ENCODE peak calls at places on chromosome 14, in six cellular contexts. One of them, this sample, is unnamed.

GRCh38 chr14:75025082-75025481 is 22.4 kb downstream of the EIF2B2 start:
- DNase-seq in substantia nigra: no peak
- DNase-seq in CD4-positive, alpha-beta T cell: no peak
- DNase-seq in germinal center: no peak
- DNase-seq in MCF 10A: no peak
- DNase-seq in cardiac fibroblast: peak; percentile 67
- DNase-seq in this sample: no peak

GRCh38 chr14:104146651-104147345 is 8.4 kb downstream of the KIF26A start:
- DNase-seq in MCF 10A: no peak
- DNase-seq in germinal center: no peak
- DNase-seq in substantia nigra: no peak
- DNase-seq in CD4-positive, alpha-beta T cell: no peak
- DNase-seq in cardiac fibroblast: no peak
- DNase-seq in this sample: no peak

GRCh38 chr14:67151082-67151666 is 38.1 kb upstream of the GARIN2 start:
- DNase-seq in substantia nigra: no peak
- DNase-seq in MCF 10A: peak; percentile 5
- DNase-seq in CD4-positive, alpha-beta T cell: no peak
- DNase-seq in germinal center: no peak
- DNase-seq in cardiac fibroblast: peak; percentile 15
- DNase-seq in this sample: no peak

GRCh38 chr14:19729763-19730162 is 13.6 kb upstream of the OR4Q3 start:
- DNase-seq in germinal center: no peak
- DNase-seq in substantia nigra: no peak
- DNase-seq in CD4-positive, alpha-beta T cell: no peak
- DNase-seq in MCF 10A: no peak
- DNase-seq in cardiac fibroblast: no peak
- DNase-seq in this sample: no peak

GRCh38 chr14:20400965-20401593 is 12.2 kb downstream of the TEP1 start:
- DNase-seq in substantia nigra: no peak
- DNase-seq in germinal center: no peak
- DNase-seq in cardiac fibroblast: peak; percentile 60
- DNase-seq in CD4-positive, alpha-beta T cell: no peak
- DNase-seq in MCF 10A: peak; percentile 84
- DNase-seq in this sample: no peak

GRCh38 chr14:48568252-48568651 is 892.8 kb upstream of the MDGA2 start:
- DNase-seq in substantia nigra: no peak
- DNase-seq in cardiac fibroblast: no peak
- DNase-seq in germinal center: no peak
- DNase-seq in CD4-positive, alpha-beta T cell: no peak
- DNase-seq in MCF 10A: no peak
- DNase-seq in this sample: no peak

GRCh38 chr14:65190312-65190711 is 88.0 kb upstream of the MAX start:
- DNase-seq in MCF 10A: no peak
- DNase-seq in substantia nigra: no peak
- DNase-seq in germinal center: no peak
- DNase-seq in CD4-positive, alpha-beta T cell: no peak
- DNase-seq in cardiac fibroblast: no peak
- DNase-seq in this sample: no peak

GRCh38 chr14:105765893-105766614 is 239.7 kb downstream of the TMEM121 start:
- DNase-seq in MCF 10A: no peak
- DNase-seq in CD4-positive, alpha-beta T cell: no peak
- DNase-seq in germinal center: no peak
- DNase-seq in cardiac fibroblast: no peak
- DNase-seq in substantia nigra: no peak
- DNase-seq in this sample: no peak

GRCh38 chr14:78737116-78737515 is 566.9 kb downstream of the NRXN3 start:
- DNase-seq in substantia nigra: no peak
- DNase-seq in MCF 10A: no peak
- DNase-seq in CD4-positive, alpha-beta T cell: no peak
- DNase-seq in germinal center: no peak
- DNase-seq in cardiac fibroblast: no peak
- DNase-seq in this sample: no peak

GRCh38 chr14:94342334-94342934 is 19.3 kb upstream of the SERPINA6 start:
- DNase-seq in cardiac fibroblast: peak; percentile 99
- DNase-seq in substantia nigra: no peak
- DNase-seq in MCF 10A: peak; percentile 100
- DNase-seq in CD4-positive, alpha-beta T cell: no peak
- DNase-seq in germinal center: no peak
- DNase-seq in this sample: no peak

GRCh38 chr14:65206448-65207096 is 104.3 kb upstream of the MAX start:
- DNase-seq in germinal center: peak; percentile 57
- DNase-seq in MCF 10A: peak; percentile 16
- DNase-seq in CD4-positive, alpha-beta T cell: no peak
- DNase-seq in cardiac fibroblast: peak; percentile 80
- DNase-seq in substantia nigra: no peak
- DNase-seq in this sample: peak; percentile 81

GRCh38 chr14:33755358-33755757 is 195.5 kb downstream of the EGLN3 start:
- DNase-seq in cardiac fibroblast: no peak
- DNase-seq in MCF 10A: no peak
- DNase-seq in CD4-positive, alpha-beta T cell: no peak
- DNase-seq in substantia nigra: no peak
- DNase-seq in germinal center: no peak
- DNase-seq in this sample: no peak

GRCh38 chr14:76456200-76456599 is 80.3 kb downstream of the ESRRB start:
- DNase-seq in MCF 10A: peak; percentile 62
- DNase-seq in CD4-positive, alpha-beta T cell: no peak
- DNase-seq in substantia nigra: no peak
- DNase-seq in cardiac fibroblast: peak; percentile 8
- DNase-seq in germinal center: peak; percentile 41
- DNase-seq in this sample: no peak

GRCh38 chr14:75630695-75631452 is 29.8 kb downstream of the ERG28 start:
- DNase-seq in cardiac fibroblast: no peak
- DNase-seq in CD4-positive, alpha-beta T cell: no peak
- DNase-seq in substantia nigra: no peak
- DNase-seq in germinal center: no peak
- DNase-seq in MCF 10A: no peak
- DNase-seq in this sample: no peak

GRCh38 chr14:69828372-69828771 is 31.3 kb upstream of the SLC10A1 start:
- DNase-seq in cardiac fibroblast: no peak
- DNase-seq in CD4-positive, alpha-beta T cell: no peak
- DNase-seq in germinal center: no peak
- DNase-seq in MCF 10A: no peak
- DNase-seq in substantia nigra: no peak
- DNase-seq in this sample: no peak

GRCh38 chr14:95045255-95045701 is 112.1 kb downstream of the DICER1 start:
- DNase-seq in substantia nigra: no peak
- DNase-seq in MCF 10A: no peak
- DNase-seq in cardiac fibroblast: no peak
- DNase-seq in CD4-positive, alpha-beta T cell: no peak
- DNase-seq in germinal center: no peak
- DNase-seq in this sample: no peak

GRCh38 chr14:106286697-106287290 is 760.4 kb downstream of the TMEM121 start:
- DNase-seq in CD4-positive, alpha-beta T cell: peak; percentile 14
- DNase-seq in cardiac fibroblast: no peak
- DNase-seq in MCF 10A: peak; percentile 32
- DNase-seq in germinal center: peak; percentile 24
- DNase-seq in substantia nigra: no peak
- DNase-seq in this sample: no peak

GRCh38 chr14:68291820-68292219 is 472.2 kb downstream of the RAD51B start:
- DNase-seq in MCF 10A: no peak
- DNase-seq in germinal center: no peak
- DNase-seq in substantia nigra: no peak
- DNase-seq in CD4-positive, alpha-beta T cell: no peak
- DNase-seq in cardiac fibroblast: no peak
- DNase-seq in this sample: no peak

GRCh38 chr14:34204774-34205173 is 253.9 kb upstream of the EGLN3 start:
- DNase-seq in germinal center: no peak
- DNase-seq in MCF 10A: no peak
- DNase-seq in cardiac fibroblast: no peak
- DNase-seq in substantia nigra: no peak
- DNase-seq in CD4-positive, alpha-beta T cell: no peak
- DNase-seq in this sample: no peak

GRCh38 chr14:104349950-104350349 is 211.6 kb downstream of the KIF26A start:
- DNase-seq in CD4-positive, alpha-beta T cell: no peak
- DNase-seq in MCF 10A: no peak
- DNase-seq in substantia nigra: no peak
- DNase-seq in germinal center: no peak
- DNase-seq in cardiac fibroblast: no peak
- DNase-seq in this sample: no peak

GRCh38 chr14:24275524-24276139 is 4.2 kb upstream of the RABGGTA start:
- DNase-seq in germinal center: no peak
- DNase-seq in MCF 10A: no peak
- DNase-seq in CD4-positive, alpha-beta T cell: no peak
- DNase-seq in cardiac fibroblast: no peak
- DNase-seq in substantia nigra: no peak
- DNase-seq in this sample: no peak

GRCh38 chr14:89000007-89000942 is 175.8 kb downstream of the TTC8 start:
- DNase-seq in MCF 10A: peak; percentile 95
- DNase-seq in CD4-positive, alpha-beta T cell: no peak
- DNase-seq in substantia nigra: no peak
- DNase-seq in germinal center: no peak
- DNase-seq in cardiac fibroblast: peak; percentile 99
- DNase-seq in this sample: no peak

GRCh38 chr14:24296341-24297157 is 3.0 kb downstream of the DHRS1 start:
- DNase-seq in substantia nigra: peak; percentile 40
- DNase-seq in cardiac fibroblast: peak; percentile 98
- DNase-seq in CD4-positive, alpha-beta T cell: peak; percentile 68
- DNase-seq in germinal center: peak; percentile 77
- DNase-seq in MCF 10A: peak; percentile 93
- DNase-seq in this sample: peak; percentile 69

GRCh38 chr14:76995279-76996035 is 33.1 kb downstream of the IRF2BPL start:
- DNase-seq in substantia nigra: no peak
- DNase-seq in CD4-positive, alpha-beta T cell: no peak
- DNase-seq in germinal center: no peak
- DNase-seq in MCF 10A: no peak
- DNase-seq in cardiac fibroblast: no peak
- DNase-seq in this sample: no peak

GRCh38 chr14:32403688-32404087 is 74.6 kb downstream of the AKAP6 start:
- DNase-seq in germinal center: no peak
- DNase-seq in substantia nigra: no peak
- DNase-seq in CD4-positive, alpha-beta T cell: no peak
- DNase-seq in cardiac fibroblast: peak; percentile 29
- DNase-seq in MCF 10A: peak; percentile 28
- DNase-seq in this sample: no peak

GRCh38 chr14:96754845-96755184 is 42.4 kb upstream of the VRK1 start:
- DNase-seq in substantia nigra: no peak
- DNase-seq in CD4-positive, alpha-beta T cell: no peak
- DNase-seq in MCF 10A: no peak
- DNase-seq in germinal center: no peak
- DNase-seq in cardiac fibroblast: no peak
- DNase-seq in this sample: no peak

GRCh38 chr14:21066882-21067502 is 3.1 kb upstream of the ARHGEF40 start:
- DNase-seq in MCF 10A: peak; percentile 36
- DNase-seq in germinal center: no peak
- DNase-seq in substantia nigra: no peak
- DNase-seq in cardiac fibroblast: peak; percentile 25
- DNase-seq in CD4-positive, alpha-beta T cell: no peak
- DNase-seq in this sample: no peak

GRCh38 chr14:104372390-104373054 is 207.0 kb upstream of the C14orf180 start:
- DNase-seq in germinal center: no peak
- DNase-seq in CD4-positive, alpha-beta T cell: no peak
- DNase-seq in MCF 10A: no peak
- DNase-seq in substantia nigra: no peak
- DNase-seq in cardiac fibroblast: no peak
- DNase-seq in this sample: no peak

GRCh38 chr14:61623927-61624326 is 71.4 kb upstream of the HIF1A start:
- DNase-seq in cardiac fibroblast: no peak
- DNase-seq in substantia nigra: no peak
- DNase-seq in CD4-positive, alpha-beta T cell: no peak
- DNase-seq in germinal center: no peak
- DNase-seq in MCF 10A: no peak
- DNase-seq in this sample: no peak

This sample was measured in naive B cell.